ENCODE peak calls at places on chromosomes 12 and 14, in eight cellular contexts. X, H, T, B, S, V, U and Z are unnamed samples.

GRCh38 chr12:121538699-121539061 is 42.1 kb downstream of the KDM2B start:
- DNase-seq in B (no peak), H (no peak), X (peak; percentile 76), U (no peak), V (no peak), T (no peak), S (peak; percentile 17), Z (no peak)

GRCh38 chr12:116123511-116124258 is 153.8 kb downstream of the MED13L start:
- DNase-seq in B (peak; percentile 82), S (peak; percentile 64), H (peak; percentile 75), U (no peak), T (peak; percentile 55), V (no peak), X (no peak), Z (peak; percentile 23)

GRCh38 chr12:64706366-64706765 is 52.8 kb downstream of the GNS start:
- DNase-seq in V (no peak), B (no peak), U (no peak), X (no peak), S (no peak), T (no peak), H (no peak), Z (no peak)

GRCh38 chr14:89228921-89229639 is 188.0 kb downstream of the FOXN3 start:
- DNase-seq in B (no peak), X (no peak), U (no peak), V (no peak), S (no peak), T (peak; percentile 73), H (peak; percentile 42), Z (no peak)

GRCh38 chr12:6056406-6057211 is 67.9 kb downstream of the VWF start:
- DNase-seq in S (no peak), V (no peak), U (no peak), B (no peak), X (peak; percentile 76), T (no peak), H (peak; percentile 11), Z (no peak)

GRCh38 chr12:108495054-108495453 is 20.0 kb upstream of the FICD start:
- DNase-seq in U (no peak), X (no peak), B (no peak), H (peak; percentile 24), V (no peak), S (peak; percentile 55), T (peak; percentile 66), Z (no peak)

GRCh38 chr14:68806526-68807147 is 13.8 kb upstream of the ZFP36L1 start:
- DNase-seq in B (peak; percentile 52), X (no peak), T (no peak), V (peak; percentile 72), H (no peak), S (no peak), U (no peak), Z (no peak)

GRCh38 chr12:87157791-87158190 is 871.4 kb downstream of the C12orf50 start:
- DNase-seq in X (no peak), U (no peak), V (no peak), B (no peak), S (peak; percentile 94), T (no peak), H (peak; percentile 97), Z (no peak)

GRCh38 chr12:22935090-22935489 is 310.1 kb downstream of the ETNK1 start:
- DNase-seq in T (no peak), U (no peak), S (peak; percentile 8), X (no peak), V (no peak), B (no peak), H (no peak), Z (no peak)

GRCh38 chr12:114163766-114164165 is 197.6 kb upstream of the RBM19 start:
- DNase-seq in H (peak; percentile 68), X (no peak), V (no peak), U (no peak), B (no peak), T (no peak), S (peak; percentile 99), Z (no peak)

GRCh38 chr12:8948711-8949524 is 527 bp downstream of the M6PR start:
- DNase-seq in X (peak; percentile 15), B (no peak), V (no peak), H (peak; percentile 26), S (peak; percentile 84), U (no peak), T (peak; percentile 41), Z (no peak)

DNA sequence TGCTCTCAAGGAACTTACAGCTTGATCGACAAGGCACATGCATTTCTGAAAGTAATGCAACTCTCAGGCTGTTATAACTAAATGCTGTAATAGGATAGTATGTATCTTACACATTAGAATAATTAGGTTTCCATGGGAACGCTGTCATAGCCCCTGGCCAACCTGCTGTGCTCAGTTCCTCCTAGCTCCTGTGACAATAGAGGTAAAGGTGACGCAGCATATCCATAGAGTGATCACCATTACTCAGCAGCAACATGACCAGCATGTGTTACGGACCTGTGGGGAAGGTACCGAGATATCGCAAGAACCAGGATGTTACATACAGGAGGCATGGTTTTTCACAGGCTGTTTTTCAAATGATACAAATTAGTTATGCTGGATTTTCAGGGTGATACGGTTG is 150.7 kb downstream of the CAND1 start:
- DNase-seq in S (no peak), V (no peak), B (no peak), X (no peak), T (no peak), U (no peak), H (no peak), Z (no peak)
- H3K4me3 ChIP-seq in S (no peak overlapping the region), V (no peak overlapping the region), B (no peak overlapping the region), X (no peak overlapping the region), T (no peak overlapping the region), U (no peak overlapping the region), H (no peak overlapping the region), Z (no peak overlapping the region)

GRCh38 chr12:93467351-93468007 is at the start of gene MRPL42:
- DNase-seq in U (peak; percentile 77), S (peak; percentile 94), T (peak; percentile 96), V (peak; percentile 93), H (peak; percentile 88), X (peak; percentile 95), B (peak; percentile 88), Z (peak; percentile 89)

GRCh38 chr12:93468008-93468371 is 676 bp downstream of the MRPL42 start:
- DNase-seq in S (no peak), X (no peak), U (no peak), H (no peak), B (no peak), T (no peak), V (no peak), Z (no peak)

GRCh38 chr12:93466625-93467350 is 526 bp upstream of the MRPL42 start:
- DNase-seq in V (no peak), U (no peak), S (no peak), X (no peak), H (no peak), B (no peak), T (peak; percentile 51), Z (no peak)

GRCh38 chr12:93469386-93469785 is 2.1 kb downstream of the MRPL42 start:
- DNase-seq in B (no peak), S (no peak), T (no peak), U (no peak), H (no peak), X (no peak), V (no peak), Z (no peak)
- H3K4me3 ChIP-seq in B (no peak overlapping the region), S (no peak overlapping the region), T (no peak overlapping the region), U (no peak overlapping the region), H (peak overlapping the region; percentile 15), X (no peak overlapping the region), V (no peak overlapping the region), Z (no peak overlapping the region)

DNA sequence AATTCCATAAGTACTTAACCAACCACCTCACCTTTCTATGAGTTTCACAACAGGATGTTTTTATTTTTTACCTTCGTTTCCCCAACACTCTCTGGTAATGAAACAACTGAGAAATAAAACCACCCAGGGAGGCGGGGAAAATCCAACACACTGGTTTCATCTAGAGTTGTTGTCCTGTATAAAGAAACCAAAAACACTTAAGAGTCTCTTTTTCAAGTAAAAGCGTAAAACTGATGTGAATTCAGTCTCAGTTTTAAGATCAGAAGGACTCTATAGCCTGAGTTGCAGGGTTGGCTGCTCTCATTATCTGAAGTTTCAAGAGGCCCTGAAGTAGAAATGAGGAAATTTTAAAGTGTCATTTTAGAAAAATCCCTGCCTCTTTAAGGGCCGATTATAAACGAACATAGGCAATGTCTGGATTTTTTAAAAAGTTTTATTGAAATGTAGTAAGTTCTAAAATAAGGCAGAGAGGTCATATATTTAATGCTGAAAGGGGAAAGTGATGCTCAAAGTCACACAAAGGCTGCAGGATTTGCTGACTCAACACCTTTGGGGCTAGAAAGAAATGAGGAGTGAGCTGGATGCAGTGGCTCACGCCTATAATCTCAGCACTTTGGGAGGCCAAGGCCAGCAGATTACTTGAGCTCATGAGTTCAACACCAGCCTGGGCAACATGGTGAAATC is 27.2 kb downstream of the HIGD1C start:
- DNase-seq in V (no peak), T (no peak), H (no peak), U (no peak), X (no peak), B (peak; percentile 45), S (no peak), Z (no peak)
- H3K4me3 ChIP-seq in V (no peak overlapping the region), T (no peak overlapping the region), H (no peak overlapping the region), U (no peak overlapping the region), X (no peak overlapping the region), B (no peak overlapping the region), S (no peak overlapping the region), Z (no peak overlapping the region)

GRCh38 chr12:66714709-66715108 is 35.8 kb upstream of the GRIP1 start:
- DNase-seq in H (no peak), S (no peak), X (no peak), U (no peak), B (no peak), T (no peak), V (no peak), Z (no peak)

GRCh38 chr12:66709893-66710292 is 31.0 kb upstream of the GRIP1 start:
- DNase-seq in U (no peak), T (no peak), X (no peak), V (no peak), B (no peak), H (no peak), S (no peak), Z (no peak)

GRCh38 chr12:66716522-66716921 is 37.6 kb upstream of the GRIP1 start:
- DNase-seq in X (no peak), V (no peak), U (no peak), H (no peak), S (no peak), B (no peak), T (no peak), Z (no peak)

GRCh38 chr12:66717049-66717448 is 38.2 kb upstream of the GRIP1 start:
- DNase-seq in X (no peak), T (no peak), U (no peak), V (no peak), S (no peak), H (no peak), B (no peak), Z (no peak)

GRCh38 chr12:66713984-66714383 is 35.1 kb upstream of the GRIP1 start:
- DNase-seq in V (no peak), U (no peak), S (no peak), X (no peak), B (no peak), T (no peak), H (no peak), Z (no peak)
- H3K4me3 ChIP-seq in V (no peak overlapping the region), U (peak overlapping the region; percentile 12), S (no peak overlapping the region), X (no peak overlapping the region), B (no peak overlapping the region), T (no peak overlapping the region), H (no peak overlapping the region), Z (no peak overlapping the region)

GRCh38 chr12:94192506-94192905 is 44.1 kb downstream of the PLXNC1 start:
- DNase-seq in V (no peak), H (no peak), T (no peak), S (no peak), U (no peak), B (no peak), X (no peak), Z (no peak)
- H3K4me3 ChIP-seq in V (no peak overlapping the region), H (no peak overlapping the region), T (no peak overlapping the region), S (no peak overlapping the region), U (no peak overlapping the region), B (no peak overlapping the region), X (no peak overlapping the region), Z (no peak overlapping the region)